ENCODE peak calls at places on chromosome 5, in seven cellular contexts. O is sigmoid colon, C is A549, X is IMR-90, Y is breast epithelium, H is H1, Z is esophagus muscularis mucosa. E is an unnamed sample.

GRCh38 chr5:172641359-172642045 is 439 bp downstream of the NEURL1B start:
- DNase-seq in H (no peak), Y (no peak), X (no peak), Z (no peak), O (peak; percentile 74), C (peak; percentile 23), E (peak; percentile 61)

GRCh38 chr5:144191998-144192397 is 21.3 kb downstream of the KCTD16 start:
- DNase-seq in Z (no peak), H (no peak), C (peak; percentile 91), O (no peak), Y (no peak), X (peak; percentile 87), E (peak; percentile 18)

GRCh38 chr5:852431-853401 is 1.9 kb upstream of the ZDHHC11 start:
- DNase-seq in X (no peak), Z (no peak), Y (peak; percentile 17), C (no peak), O (peak; percentile 44), H (no peak), E (no peak)

GRCh38 chr5:72937517-72938061 is 18.3 kb upstream of the FCHO2 start:
- DNase-seq in H (no peak), C (no peak), X (no peak), O (no peak), Z (no peak), Y (no peak), E (no peak)

GRCh38 chr5:39513236-39513635 is 88.5 kb upstream of the DAB2 start:
- DNase-seq in Z (no peak), Y (no peak), C (peak; percentile 58), O (no peak), X (peak; percentile 6), H (no peak), E (peak; percentile 15)

GRCh38 chr5:118705931-118706330 is 282.4 kb downstream of the DTWD2 start:
- DNase-seq in Y (no peak), O (no peak), C (no peak), X (no peak), H (no peak), Z (no peak), E (no peak)

GRCh38 chr5:122790354-122791123 is 15.7 kb downstream of the SNX2 start:
- DNase-seq in H (no peak), X (no peak), C (no peak), Z (no peak), O (no peak), Y (no peak), E (no peak)

GRCh38 chr5:94691947-94692346 is 73.5 kb downstream of the SLF1 start:
- DNase-seq in H (no peak), C (peak; percentile 32), Y (no peak), O (no peak), X (peak; percentile 66), Z (no peak), E (no peak)

GRCh38 chr5:168337361-168337760 is 45.9 kb downstream of the WWC1 start:
- DNase-seq in Z (no peak), O (no peak), C (no peak), Y (no peak), H (no peak), X (no peak), E (no peak)

GRCh38 chr5:140169410-140169809 is 5.6 kb upstream of the CYSTM1 start:
- DNase-seq in O (no peak), H (no peak), Z (no peak), Y (no peak), C (peak; percentile 33), X (no peak), E (no peak)

GRCh38 chr5:67234671-67235176 is 38.1 kb upstream of the CD180 start:
- DNase-seq in Z (no peak), C (no peak), X (peak; percentile 76), H (no peak), O (no peak), Y (no peak), E (no peak)

GRCh38 chr5:156359452-156359851 is 32.5 kb downstream of the SGCD start:
- DNase-seq in Z (no peak), H (no peak), C (no peak), Y (no peak), X (peak; percentile 96), O (no peak), E (no peak)

GRCh38 chr5:33969572-33970452 is 14.7 kb downstream of the SLC45A2 start:
- DNase-seq in Z (no peak), C (peak; percentile 44), H (no peak), O (no peak), X (peak; percentile 71), Y (no peak), E (peak; percentile 58)

GRCh38 chr5:145946112-145946861 is 9.9 kb downstream of the SH3RF2 start:
- DNase-seq in O (no peak), Z (no peak), H (no peak), X (peak; percentile 84), Y (no peak), C (peak; percentile 66), E (peak; percentile 42)

DNA sequence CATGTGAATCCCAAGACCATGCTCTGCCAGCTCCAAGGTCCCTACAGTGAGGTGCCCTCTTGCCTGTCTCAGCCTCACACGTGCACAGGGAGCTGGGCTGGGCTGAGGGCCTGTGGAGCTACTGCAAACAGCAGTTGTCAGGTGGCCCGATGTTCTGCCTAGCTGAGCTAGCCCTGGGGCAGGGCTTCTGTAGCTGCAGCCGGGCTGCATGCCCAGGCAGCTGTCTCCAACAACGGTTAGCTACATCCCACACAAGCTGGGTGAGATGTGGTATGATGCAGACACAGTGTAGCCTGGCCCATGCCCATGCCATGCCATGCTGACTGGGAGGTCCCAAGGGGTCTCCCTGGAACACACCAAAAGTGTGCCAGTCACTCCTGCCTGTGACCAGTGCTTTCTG is 62.0 kb downstream of the MACROH2A1 start:
- DNase-seq in Z (no peak), Y (no peak), C (no peak), O (no peak), X (no peak), H (no peak), E (no peak)
- TF ChIP-seq POLR2A in Z (no peak), Y (no peak), C (no peak), O (no peak), X (no peak), H (no peak), E (no peak)

GRCh38 chr5:103258957-103259704 is 568 bp downstream of the MACIR start:
- DNase-seq in C (peak; percentile 81), Z (no peak), X (peak; percentile 19), O (peak; percentile 74), Y (peak; percentile 59), H (no peak), E (peak; percentile 25)
- TF ChIP-seq POLR2A in C (peak; percentile 40), Z (no peak), X (no peak), O (peak; percentile 0), Y (no peak), H (no peak), E (peak; percentile 21)

GRCh38 chr5:2147504-2148311 is 265.0 kb upstream of the IRX4 start:
- DNase-seq in H (no peak), C (no peak), O (no peak), Y (no peak), Z (no peak), X (no peak), E (no peak)
- TF ChIP-seq POLR2A in H (no peak), C (no peak), O (no peak), Y (no peak), Z (no peak), X (no peak), E (no peak)

GRCh38 chr5:133205649-133206048 is 153.8 kb downstream of the HSPA4 start:
- DNase-seq in X (peak; percentile 39), O (no peak), Y (no peak), H (no peak), C (no peak), Z (no peak), E (no peak)
- TF ChIP-seq POLR2A in X (no peak), O (no peak), Y (no peak), H (no peak), C (no peak), Z (no peak), E (no peak)

GRCh38 chr5:176389114-176389768 is 690 bp downstream of the HIGD2A start:
- DNase-seq in Z (peak; percentile 100), X (no peak), O (no peak), H (no peak), Y (no peak), C (no peak), E (peak; percentile 35)

GRCh38 chr5:176386491-176386890 is 1.9 kb downstream of the NOP16 start:
- DNase-seq in H (no peak), X (no peak), O (no peak), Y (no peak), C (no peak), Z (no peak), E (no peak)

GRCh38 chr5:176387384-176387925 is 943 bp downstream of the NOP16 start:
- DNase-seq in Z (no peak), Y (no peak), O (no peak), C (no peak), X (no peak), H (no peak), E (no peak)

GRCh38 chr5:176388003-176388340 is 426 bp downstream of the NOP16 start:
- DNase-seq in O (no peak), X (peak; percentile 9), C (peak; percentile 36), H (no peak), Z (no peak), Y (no peak), E (peak; percentile 45)

DNA sequence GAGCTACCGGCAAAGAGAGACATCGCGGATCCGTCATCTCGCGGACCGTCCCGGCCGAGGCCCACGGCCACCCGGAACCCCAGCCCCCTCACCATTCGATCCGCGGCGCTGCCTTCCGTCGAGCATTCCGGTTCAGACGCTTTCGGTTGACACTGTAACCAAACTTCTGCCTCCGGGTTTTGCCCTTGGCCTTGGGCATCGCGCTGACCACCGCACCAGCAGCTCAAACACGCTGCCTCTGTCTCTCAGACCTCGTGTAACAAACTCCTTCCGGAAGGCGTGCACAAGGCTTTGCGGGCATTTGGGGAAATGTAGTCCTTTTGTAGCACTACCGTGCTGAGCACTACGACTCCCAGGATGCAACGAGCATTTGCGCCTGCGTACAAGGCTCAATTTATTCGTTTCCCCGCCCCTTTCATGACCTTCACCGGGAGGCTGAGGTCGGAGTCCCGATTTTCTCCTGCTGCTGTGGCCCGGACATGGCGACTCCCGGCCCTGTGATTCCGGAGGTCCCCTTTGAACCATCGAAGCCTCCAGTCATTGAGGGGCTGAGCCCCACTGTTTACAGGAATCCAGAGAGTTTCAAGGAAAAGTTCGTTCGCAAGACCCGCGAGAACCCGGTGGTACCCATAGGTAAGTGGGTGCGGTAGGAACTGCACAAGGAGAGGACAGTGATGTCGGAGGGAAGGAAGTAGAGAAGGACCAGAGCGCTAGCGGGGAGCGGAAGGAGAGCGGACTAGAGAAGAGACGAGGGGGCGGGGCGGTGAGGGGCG is at the start of the genes HIGD2A and NOP16:
- DNase-seq in Z (peak; percentile 98), H (peak; percentile 93), C (peak; percentile 99), Y (peak; percentile 99), O (peak; percentile 100), X (peak; percentile 98), E (peak; percentile 93)
- TF ChIP-seq POLR2A in Z (no peak), H (peak; percentile 82), C (peak; percentile 89), Y (no peak), O (no peak), X (peak; percentile 59), E (peak; percentile 72)

DNA sequence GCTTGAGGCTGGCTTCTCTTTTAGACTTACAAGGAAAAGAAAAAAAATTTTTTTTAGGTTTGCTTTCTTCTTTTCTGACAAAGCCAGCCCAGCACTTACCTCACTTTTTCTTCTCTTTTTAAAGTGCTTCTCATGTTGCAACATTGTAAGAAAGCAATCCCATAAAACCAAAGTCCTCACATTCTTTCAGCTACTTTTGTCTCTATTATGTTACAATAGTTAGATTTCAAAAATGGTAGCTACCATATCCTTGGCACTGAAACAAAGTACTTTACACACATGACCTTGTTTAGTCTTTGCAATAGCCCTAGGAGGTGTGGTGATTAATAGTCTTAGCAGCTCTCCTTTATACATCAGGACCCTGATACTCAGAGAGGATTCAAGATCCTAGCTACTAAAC is 23.5 kb upstream of the CARTPT start:
- DNase-seq in X (no peak), Z (no peak), Y (no peak), H (no peak), O (no peak), C (peak; percentile 22), E (no peak)
- TF ChIP-seq POLR2A in X (no peak), Z (no peak), Y (no peak), H (no peak), O (no peak), C (no peak), E (no peak)

GRCh38 chr5:14713476-14714384 is 49.2 kb downstream of the OTULIN start:
- DNase-seq in O (no peak), C (no peak), H (no peak), Z (no peak), X (no peak), Y (no peak), E (no peak)
- TF ChIP-seq POLR2A in O (no peak), C (no peak), H (no peak), Z (no peak), X (no peak), Y (no peak), E (no peak)

E was measured in H54.